ENCODE peak calls at places on chromosomes 7 and 10, in five cellular contexts. F is MM.1S, X is neural progenitor cell, Q is HCT116, N is hepatocyte. B is an unnamed sample.

GRCh38 chr10:66827353-66827752 is 98.5 kb upstream of the LRRTM3 start:
- DNase-seq in X (no peak), N (no peak), Q (peak; percentile 33), F (no peak), B (peak; percentile 100)

GRCh38 chr10:35643151-35643975 is 1.3 kb upstream of the FZD8 start:
- DNase-seq in N (peak; percentile 77), Q (no peak), F (peak; percentile 54), X (peak; percentile 81), B (peak; percentile 90)

GRCh38 chr10:89554433-89554832 is 19.0 kb upstream of the SLC16A12 start:
- DNase-seq in N (no peak), X (no peak), Q (no peak), F (no peak), B (peak; percentile 68)

GRCh38 chr10:128061306-128062300 is 64.6 kb downstream of the MKI67 start:
- DNase-seq in X (no peak), F (no peak), Q (no peak), N (no peak), B (no peak)

GRCh38 chr7:111003883-111004282 is 87.0 kb upstream of the LRRN3 start:
- DNase-seq in X (no peak), Q (no peak), F (no peak), N (no peak), B (no peak)

GRCh38 chr10:70783056-70783684 is 2.0 kb downstream of the TBATA start:
- DNase-seq in X (no peak), N (no peak), Q (no peak), F (no peak), B (no peak)

GRCh38 chr7:108463613-108464012 is 7.4 kb upstream of the NRCAM start:
- DNase-seq in F (no peak), N (no peak), Q (no peak), X (no peak), B (no peak)

GRCh38 chr7:155584763-155585531 is 38.6 kb upstream of the CNPY1 start:
- DNase-seq in Q (no peak), X (no peak), N (peak; percentile 49), F (no peak), B (peak; percentile 9)

GRCh38 chr10:29471483-29471859 is 163.3 kb downstream of the SVIL start:
- DNase-seq in X (no peak), N (peak; percentile 52), F (no peak), Q (no peak), B (peak; percentile 87)

GRCh38 chr7:129968592-129969383 is 16.0 kb upstream of the UBE2H start:
- DNase-seq in N (no peak), F (no peak), Q (no peak), X (no peak), B (no peak)

GRCh38 chr10:71370031-71370430 is 26.7 kb upstream of the CDH23 start:
- DNase-seq in N (no peak), Q (no peak), F (no peak), X (no peak), B (no peak)

GRCh38 chr10:110006358-110007170 is 1.2 kb upstream of the ADD3 start:
- DNase-seq in Q (no peak), N (peak; percentile 68), F (no peak), X (peak; percentile 32), B (no peak)

GRCh38 chr7:147062897-147063296 is 946.3 kb downstream of the CNTNAP2 start:
- DNase-seq in X (no peak), N (no peak), F (no peak), Q (no peak), B (no peak)

GRCh38 chr7:149692557-149692982 is 80.8 kb downstream of the ZNF467 start:
- DNase-seq in X (peak; percentile 61), F (no peak), Q (no peak), N (no peak), B (no peak)

GRCh38 chr10:58588673-58589265 is 76.1 kb downstream of the BICC1 start:
- DNase-seq in N (no peak), X (peak; percentile 59), F (no peak), Q (no peak), B (peak; percentile 58)

GRCh38 chr7:38863609-38864291 is 45.2 kb downstream of the VPS41 start:
- DNase-seq in F (no peak), N (peak; percentile 78), X (no peak), Q (peak; percentile 85), B (peak; percentile 82)

GRCh38 chr10:133159950-133160812 is at the start of gene KNDC1:
- DNase-seq in N (peak; percentile 79), Q (no peak), F (no peak), X (peak; percentile 79), B (no peak)

GRCh38 chr7:64892116-64892515 is 11.0 kb upstream of the ZNF273 start:
- DNase-seq in N (no peak), X (no peak), F (no peak), Q (no peak), B (no peak)

GRCh38 chr7:120828528-120828927 is 29.4 kb downstream of the TSPAN12 start:
- DNase-seq in Q (no peak), N (no peak), F (no peak), X (no peak), B (no peak)

GRCh38 chr7:66206116-66206908 is 1.2 kb downstream of the TPST1 start:
- DNase-seq in Q (no peak), N (no peak), F (no peak), X (no peak), B (no peak)

GRCh38 chr10:123478112-123478511 is 188.0 kb upstream of the GPR26 start:
- DNase-seq in N (no peak), Q (no peak), F (no peak), X (no peak), B (no peak)

GRCh38 chr10:3525832-3526449 is 259.1 kb downstream of the KLF6 start:
- DNase-seq in F (no peak), Q (peak; percentile 76), N (peak; percentile 90), X (no peak), B (peak; percentile 83)

GRCh38 chr10:118638680-118639079 is 43.2 kb upstream of the PRLHR start:
- DNase-seq in X (no peak), Q (no peak), F (no peak), N (no peak), B (no peak)

GRCh38 chr7:50353201-50353600 is 48.7 kb downstream of the IKZF1 start:
- DNase-seq in F (no peak), Q (no peak), X (no peak), N (no peak), B (no peak)

GRCh38 chr7:101898019-101898575 is 80.7 kb downstream of the CUX1 start:
- DNase-seq in N (no peak), F (no peak), X (no peak), Q (no peak), B (no peak)

GRCh38 chr7:43646603-43647313 is 63.9 kb downstream of the STK17A start:
- DNase-seq in X (no peak), F (peak; percentile 55), Q (no peak), N (no peak), B (peak; percentile 77)

GRCh38 chr10:71243756-71244637 is 31.6 kb downstream of the UNC5B start:
- DNase-seq in N (no peak), Q (no peak), F (no peak), X (no peak), B (peak; percentile 29)

GRCh38 chr10:66931340-66931948 is 5.6 kb downstream of the LRRTM3 start:
- DNase-seq in F (peak; percentile 57), N (peak; percentile 75), Q (peak; percentile 55), X (peak; percentile 74), B (peak; percentile 97)

GRCh38 chr10:44030132-44030531 is 354.8 kb downstream of the CXCL12 start:
- DNase-seq in X (peak; percentile 48), F (no peak), N (no peak), Q (no peak), B (peak; percentile 30)

GRCh38 chr7:3029138-3029537 is 14.5 kb downstream of the CARD11 start:
- DNase-seq in N (no peak), X (peak; percentile 54), Q (no peak), F (no peak), B (no peak)

GRCh38 chr10:8416192-8416701 is 361.8 kb downstream of the GATA3 start:
- DNase-seq in F (peak; percentile 14), X (no peak), Q (no peak), N (no peak), B (no peak)

GRCh38 chr10:120456626-120457430 is at the start of gene PLPP4:
- DNase-seq in Q (no peak), N (peak; percentile 73), F (peak; percentile 44), X (peak; percentile 78), B (peak; percentile 53)

GRCh38 chr10:120457431-120458172 is 575 bp downstream of the PLPP4 start:
- DNase-seq in Q (no peak), F (no peak), X (peak; percentile 32), N (no peak), B (no peak)

GRCh38 chr10:120455606-120456005 is 1.4 kb upstream of the PLPP4 start:
- DNase-seq in Q (no peak), F (no peak), X (no peak), N (no peak), B (no peak)

GRCh38 chr10:120455004-120455403 is 2.0 kb upstream of the PLPP4 start:
- DNase-seq in F (no peak), X (no peak), Q (no peak), N (no peak), B (no peak)

GRCh38 chr10:120456143-120456625 is 843 bp upstream of the PLPP4 start:
- DNase-seq in N (no peak), X (peak; percentile 58), Q (no peak), F (no peak), B (no peak)
- H3K4me2 ChIP-seq in N (peak overlapping the region; percentile 97), X (peak overlapping the region; percentile 91), Q (no peak overlapping the region), F (peak overlapping the region; percentile 60), B (peak overlapping the region; percentile 84)

GRCh38 chr7:55140221-55140980 is 121.6 kb downstream of the EGFR start:
- DNase-seq in F (no peak), N (peak; percentile 35), Q (no peak), X (no peak), B (no peak)
- TF ChIP-seq EZH2phosphoT487 in F (no peak), N (no peak), Q (no peak), X (no peak), B (no peak)

DNA sequence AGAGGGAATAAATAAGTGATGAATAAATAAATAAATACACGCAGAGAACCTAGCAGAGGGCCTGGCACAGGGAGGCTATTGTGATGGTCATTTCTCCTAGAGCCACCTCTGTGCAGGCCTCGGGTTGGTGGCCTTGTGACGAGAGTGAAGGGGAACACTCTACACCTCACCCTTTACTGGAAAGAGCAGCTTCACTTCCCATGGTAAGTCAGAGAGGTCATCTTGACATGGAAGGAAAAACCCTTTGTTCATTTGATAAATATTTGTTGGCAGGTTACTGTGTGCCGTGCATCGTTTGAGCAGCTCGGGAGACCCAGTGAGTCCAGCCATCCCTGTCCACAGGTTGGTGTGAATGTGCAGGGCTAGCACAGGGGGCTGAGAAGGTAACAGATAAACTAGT is 70.2 kb upstream of the PODXL start:
- DNase-seq in F (no peak), N (no peak), X (no peak), Q (no peak), B (no peak)
- H3K4me2 ChIP-seq in F (no peak overlapping the region), N (no peak overlapping the region), X (no peak overlapping the region), Q (no peak overlapping the region), B (peak overlapping the region; percentile 77)

DNA sequence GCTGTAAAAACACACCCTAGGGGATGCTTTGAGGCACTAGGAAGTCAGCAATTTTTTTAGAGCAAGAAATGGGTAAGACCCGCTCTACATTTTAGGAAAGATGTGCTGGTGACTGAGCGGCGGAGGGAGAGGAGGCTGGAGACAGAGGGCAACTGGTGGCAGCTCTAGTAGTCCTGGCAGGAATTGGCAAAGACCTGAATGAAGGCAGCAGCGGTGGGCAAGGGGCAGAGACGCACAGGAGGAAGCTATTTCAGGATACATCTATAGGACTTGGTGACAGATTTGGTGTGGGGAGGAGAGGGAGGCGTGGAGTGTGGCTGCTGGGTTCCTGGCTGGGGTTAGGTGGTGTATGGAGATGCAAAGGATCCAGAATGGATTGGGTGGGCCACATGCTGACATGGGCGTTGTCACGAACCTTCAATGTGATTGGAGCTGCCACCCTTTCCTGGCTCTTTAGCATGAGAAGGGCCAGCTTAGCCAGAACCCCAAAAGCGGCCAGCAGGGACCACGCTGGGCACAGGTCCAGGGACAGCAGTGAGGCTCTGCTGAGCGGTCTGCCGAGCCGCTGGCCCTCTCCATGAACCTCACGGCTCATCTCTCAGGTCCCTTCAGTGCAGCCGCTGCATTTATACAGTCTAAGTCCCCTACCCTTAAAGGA is 10.2 kb upstream of the ADCY1 start:
- DNase-seq in N (no peak), X (no peak), Q (no peak), F (no peak), B (no peak)
- TF ChIP-seq EZH2phosphoT487 in N (no peak), X (no peak), Q (no peak), F (no peak), B (no peak)